ENCODE peak calls at places on chromosomes 5 and 9, in seven cellular contexts. One of them, this sample, is unnamed.

GRCh38 chr5:93359296-93359957 is 221.6 kb downstream of the NR2F1-AS1 start:
- DNase-seq in esophagus muscularis mucosa: no peak
- DNase-seq in testis: no peak
- DNase-seq in A549: no peak
- DNase-seq in H1: no peak
- DNase-seq in IMR-90: peak; percentile 91
- DNase-seq in sigmoid colon: no peak
- DNase-seq in this sample: no peak

GRCh38 chr9:114163517-114163924 is 8.2 kb downstream of the COL27A1 start:
- DNase-seq in esophagus muscularis mucosa: no peak
- DNase-seq in testis: peak; percentile 22
- DNase-seq in A549: peak; percentile 28
- DNase-seq in H1: peak; percentile 62
- DNase-seq in IMR-90: peak; percentile 60
- DNase-seq in sigmoid colon: no peak
- DNase-seq in this sample: peak; percentile 46

GRCh38 chr9:112858625-112859147 is 32.0 kb downstream of the SLC46A2 start:
- DNase-seq in esophagus muscularis mucosa: no peak
- DNase-seq in testis: no peak
- DNase-seq in A549: no peak
- DNase-seq in H1: no peak
- DNase-seq in IMR-90: peak; percentile 16
- DNase-seq in sigmoid colon: no peak
- DNase-seq in this sample: no peak

GRCh38 chr9:121753802-121754654 is 102.6 kb downstream of the DAB2IP start:
- DNase-seq in esophagus muscularis mucosa: no peak
- DNase-seq in testis: no peak
- DNase-seq in A549: no peak
- DNase-seq in H1: no peak
- DNase-seq in IMR-90: no peak
- DNase-seq in sigmoid colon: no peak
- DNase-seq in this sample: no peak

GRCh38 chr5:103523319-103523718 is 39.3 kb downstream of the NUDT12 start:
- DNase-seq in esophagus muscularis mucosa: no peak
- DNase-seq in testis: no peak
- DNase-seq in A549: no peak
- DNase-seq in H1: no peak
- DNase-seq in IMR-90: no peak
- DNase-seq in sigmoid colon: no peak
- DNase-seq in this sample: no peak

GRCh38 chr5:159345336-159345735 is 15.0 kb upstream of the IL12B start:
- DNase-seq in esophagus muscularis mucosa: no peak
- DNase-seq in testis: no peak
- DNase-seq in A549: no peak
- DNase-seq in H1: no peak
- DNase-seq in IMR-90: no peak
- DNase-seq in sigmoid colon: no peak
- DNase-seq in this sample: no peak

GRCh38 chr9:132947751-132948150 is 3.3 kb upstream of the TSC1 start:
- DNase-seq in esophagus muscularis mucosa: no peak
- DNase-seq in testis: no peak
- DNase-seq in A549: no peak
- DNase-seq in H1: no peak
- DNase-seq in IMR-90: no peak
- DNase-seq in sigmoid colon: no peak
- DNase-seq in this sample: no peak

GRCh38 chr5:147748590-147748989 is 33.9 kb downstream of the JAKMIP2 start:
- DNase-seq in esophagus muscularis mucosa: no peak
- DNase-seq in testis: no peak
- DNase-seq in A549: no peak
- DNase-seq in H1: no peak
- DNase-seq in IMR-90: no peak
- DNase-seq in sigmoid colon: no peak
- DNase-seq in this sample: no peak

GRCh38 chr5:72586788-72587530 is 79.7 kb upstream of the ZNF366 start:
- DNase-seq in esophagus muscularis mucosa: no peak
- DNase-seq in testis: no peak
- DNase-seq in A549: no peak
- DNase-seq in H1: no peak
- DNase-seq in IMR-90: peak; percentile 16
- DNase-seq in sigmoid colon: no peak
- DNase-seq in this sample: no peak

GRCh38 chr9:99259231-99259918 is 37.3 kb downstream of the SEC61B start:
- DNase-seq in esophagus muscularis mucosa: peak; percentile 94
- DNase-seq in testis: peak; percentile 89
- DNase-seq in A549: no peak
- DNase-seq in H1: peak; percentile 67
- DNase-seq in IMR-90: no peak
- DNase-seq in sigmoid colon: peak; percentile 93
- DNase-seq in this sample: peak; percentile 73
- TF ChIP-seq POLR2A in esophagus muscularis mucosa: peak; percentile 14
- TF ChIP-seq POLR2A in testis: no peak
- TF ChIP-seq POLR2A in A549: no peak
- TF ChIP-seq POLR2A in H1: no peak
- TF ChIP-seq POLR2A in IMR-90: no peak
- TF ChIP-seq POLR2A in sigmoid colon: no peak
- TF ChIP-seq POLR2A in this sample: no peak

GRCh38 chr9:137396227-137396626 is 26.7 kb downstream of the EXD3 start:
- DNase-seq in esophagus muscularis mucosa: no peak
- DNase-seq in testis: no peak
- DNase-seq in A549: peak; percentile 31
- DNase-seq in H1: no peak
- DNase-seq in IMR-90: peak; percentile 96
- DNase-seq in sigmoid colon: no peak
- DNase-seq in this sample: no peak
- TF ChIP-seq CTCF in esophagus muscularis mucosa: no peak
- TF ChIP-seq CTCF in testis: no peak
- TF ChIP-seq CTCF in A549: no peak
- TF ChIP-seq CTCF in H1: no peak
- TF ChIP-seq CTCF in IMR-90: no peak
- TF ChIP-seq CTCF in sigmoid colon: no peak
- TF ChIP-seq CTCF in this sample: no peak

GRCh38 chr5:172777381-172778222 is 6.6 kb upstream of the DUSP1 start:
- DNase-seq in esophagus muscularis mucosa: peak; percentile 97
- DNase-seq in testis: peak; percentile 89
- DNase-seq in A549: peak; percentile 88
- DNase-seq in H1: no peak
- DNase-seq in IMR-90: peak; percentile 85
- DNase-seq in sigmoid colon: peak; percentile 97
- DNase-seq in this sample: peak; percentile 87
- TF ChIP-seq POLR2A in esophagus muscularis mucosa: no peak
- TF ChIP-seq POLR2A in testis: no peak
- TF ChIP-seq POLR2A in A549: no peak
- TF ChIP-seq POLR2A in H1: no peak
- TF ChIP-seq POLR2A in IMR-90: no peak
- TF ChIP-seq POLR2A in sigmoid colon: peak; percentile 8
- TF ChIP-seq POLR2A in this sample: no peak

GRCh38 chr5:134525687-134526482 is 415 bp downstream of the JADE2 start:
- DNase-seq in esophagus muscularis mucosa: no peak
- DNase-seq in testis: peak; percentile 75
- DNase-seq in A549: peak; percentile 78
- DNase-seq in H1: peak; percentile 66
- DNase-seq in IMR-90: peak; percentile 83
- DNase-seq in sigmoid colon: peak; percentile 91
- DNase-seq in this sample: peak; percentile 71

GRCh38 chr5:134524826-134525686 is at the start of gene JADE2:
- DNase-seq in esophagus muscularis mucosa: peak; percentile 96
- DNase-seq in testis: peak; percentile 74
- DNase-seq in A549: peak; percentile 78
- DNase-seq in H1: peak; percentile 81
- DNase-seq in IMR-90: peak; percentile 68
- DNase-seq in sigmoid colon: peak; percentile 89
- DNase-seq in this sample: peak; percentile 75

GRCh38 chr5:134523543-134524136 is 1.8 kb upstream of the JADE2 start:
- DNase-seq in esophagus muscularis mucosa: no peak
- DNase-seq in testis: no peak
- DNase-seq in A549: no peak
- DNase-seq in H1: no peak
- DNase-seq in IMR-90: no peak
- DNase-seq in sigmoid colon: no peak
- DNase-seq in this sample: no peak

GRCh38 chr5:134526483-134527155 is 1.1 kb downstream of the JADE2 start:
- DNase-seq in esophagus muscularis mucosa: peak; percentile 95
- DNase-seq in testis: peak; percentile 85
- DNase-seq in A549: no peak
- DNase-seq in H1: no peak
- DNase-seq in IMR-90: no peak
- DNase-seq in sigmoid colon: peak; percentile 91
- DNase-seq in this sample: peak; percentile 82

GRCh38 chr5:134524219-134524825 is 1.1 kb upstream of the JADE2 start:
- DNase-seq in esophagus muscularis mucosa: peak; percentile 96
- DNase-seq in testis: peak; percentile 91
- DNase-seq in A549: peak; percentile 78
- DNase-seq in H1: peak; percentile 87
- DNase-seq in IMR-90: peak; percentile 63
- DNase-seq in sigmoid colon: peak; percentile 95
- DNase-seq in this sample: peak; percentile 90
- TF ChIP-seq CTCF in esophagus muscularis mucosa: no peak
- TF ChIP-seq CTCF in testis: no peak
- TF ChIP-seq CTCF in A549: no peak
- TF ChIP-seq CTCF in H1: peak; percentile 8
- TF ChIP-seq CTCF in IMR-90: no peak
- TF ChIP-seq CTCF in sigmoid colon: no peak
- TF ChIP-seq CTCF in this sample: no peak

GRCh38 chr5:124651663-124652513 is 94.6 kb downstream of the ZNF608 start:
- DNase-seq in esophagus muscularis mucosa: peak; percentile 92
- DNase-seq in testis: peak; percentile 90
- DNase-seq in A549: peak; percentile 79
- DNase-seq in H1: peak; percentile 87
- DNase-seq in IMR-90: no peak
- DNase-seq in sigmoid colon: peak; percentile 91
- DNase-seq in this sample: peak; percentile 82
- TF ChIP-seq POLR2A in esophagus muscularis mucosa: no peak
- TF ChIP-seq POLR2A in testis: no peak
- TF ChIP-seq POLR2A in A549: peak; percentile 92
- TF ChIP-seq POLR2A in H1: peak; percentile 57
- TF ChIP-seq POLR2A in IMR-90: peak; percentile 50
- TF ChIP-seq POLR2A in sigmoid colon: peak; percentile 49
- TF ChIP-seq POLR2A in this sample: no peak

GRCh38 chr5:165272471-165272870 is 1767.1 kb downstream of the MAT2B start:
- DNase-seq in esophagus muscularis mucosa: no peak
- DNase-seq in testis: no peak
- DNase-seq in A549: no peak
- DNase-seq in H1: no peak
- DNase-seq in IMR-90: no peak
- DNase-seq in sigmoid colon: no peak
- DNase-seq in this sample: no peak
- TF ChIP-seq CTCF in esophagus muscularis mucosa: no peak
- TF ChIP-seq CTCF in testis: no peak
- TF ChIP-seq CTCF in A549: no peak
- TF ChIP-seq CTCF in H1: no peak
- TF ChIP-seq CTCF in IMR-90: no peak
- TF ChIP-seq CTCF in sigmoid colon: no peak
- TF ChIP-seq CTCF in this sample: no peak

GRCh38 chr9:25677301-25678146 is 720 bp downstream of the TUSC1 start:
- DNase-seq in esophagus muscularis mucosa: peak; percentile 95
- DNase-seq in testis: peak; percentile 93
- DNase-seq in A549: peak; percentile 28
- DNase-seq in H1: peak; percentile 82
- DNase-seq in IMR-90: peak; percentile 55
- DNase-seq in sigmoid colon: peak; percentile 94
- DNase-seq in this sample: peak; percentile 86
- TF ChIP-seq POLR2A in esophagus muscularis mucosa: peak; percentile 79
- TF ChIP-seq POLR2A in testis: peak; percentile 4
- TF ChIP-seq POLR2A in A549: peak; percentile 81
- TF ChIP-seq POLR2A in H1: peak; percentile 60
- TF ChIP-seq POLR2A in IMR-90: no peak
- TF ChIP-seq POLR2A in sigmoid colon: peak; percentile 64
- TF ChIP-seq POLR2A in this sample: peak; percentile 24

GRCh38 chr5:9188131-9188530 is 357.7 kb downstream of the SEMA5A start:
- DNase-seq in esophagus muscularis mucosa: no peak
- DNase-seq in testis: no peak
- DNase-seq in A549: no peak
- DNase-seq in H1: no peak
- DNase-seq in IMR-90: peak; percentile 96
- DNase-seq in sigmoid colon: no peak
- DNase-seq in this sample: no peak
- TF ChIP-seq CTCF in esophagus muscularis mucosa: no peak
- TF ChIP-seq CTCF in testis: no peak
- TF ChIP-seq CTCF in A549: no peak
- TF ChIP-seq CTCF in H1: no peak
- TF ChIP-seq CTCF in IMR-90: no peak
- TF ChIP-seq CTCF in sigmoid colon: no peak
- TF ChIP-seq CTCF in this sample: no peak

DNA sequence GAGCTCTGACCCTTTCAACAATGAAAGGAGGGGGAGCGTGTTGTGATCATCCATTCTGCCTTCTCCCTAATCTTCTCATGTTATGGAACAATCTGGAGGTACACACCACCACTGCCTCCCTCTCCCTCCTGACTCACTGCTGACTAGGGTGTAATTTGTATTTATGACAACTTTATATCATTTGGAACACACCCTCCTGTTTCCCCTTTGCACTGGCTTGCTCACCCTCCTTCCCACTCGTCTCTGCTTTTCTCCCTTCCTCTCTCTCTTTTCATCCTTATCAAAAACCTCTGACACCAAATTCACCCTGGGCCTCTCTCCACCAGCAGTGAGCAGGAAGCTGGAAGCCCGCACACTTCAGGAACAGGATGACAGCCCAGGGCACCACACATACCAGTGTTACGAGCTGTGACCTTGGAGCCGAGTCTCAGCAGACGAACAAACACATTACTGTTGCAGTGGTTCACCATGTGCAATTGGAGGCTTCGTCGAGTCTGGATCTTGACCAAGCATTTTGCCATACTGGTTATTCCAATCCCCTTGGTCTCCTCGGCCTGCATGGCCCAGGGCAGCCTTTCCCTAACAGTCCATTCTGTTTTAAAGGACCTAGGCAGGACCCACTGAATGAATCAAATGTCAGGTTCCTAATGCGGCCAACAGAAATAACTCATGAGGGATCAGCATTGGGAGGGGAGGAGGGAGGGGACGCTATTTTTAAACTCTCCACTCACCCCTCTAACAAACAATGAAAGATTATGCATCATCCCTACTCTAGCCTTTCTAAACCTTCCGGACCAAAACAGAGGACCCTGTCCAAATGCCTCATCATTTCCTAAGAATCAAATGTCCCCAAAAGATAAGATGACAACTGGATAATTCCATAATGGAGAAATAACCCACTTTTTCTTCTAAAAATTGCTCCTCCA is 203.9 kb upstream of the RASEF start:
- DNase-seq in esophagus muscularis mucosa: no peak
- DNase-seq in testis: peak; percentile 85
- DNase-seq in A549: no peak
- DNase-seq in H1: no peak
- DNase-seq in IMR-90: no peak
- DNase-seq in sigmoid colon: no peak
- DNase-seq in this sample: no peak
- TF ChIP-seq POLR2A in esophagus muscularis mucosa: no peak
- TF ChIP-seq POLR2A in testis: no peak
- TF ChIP-seq POLR2A in A549: no peak
- TF ChIP-seq POLR2A in H1: no peak
- TF ChIP-seq POLR2A in IMR-90: no peak
- TF ChIP-seq POLR2A in sigmoid colon: no peak
- TF ChIP-seq POLR2A in this sample: no peak